ENCODE peak calls at places on chromosomes 13 and 19, in seven cellular contexts. U, Q, T, Z, P, W and I are unnamed samples.

GRCh38 chr13:52599853-52600603 is 42.2 kb upstream of the HNRNPA1L2 start:
- DNase-seq in U (peak; percentile 13), Q (peak; percentile 41), T (peak; percentile 67), Z (no peak), P (peak; percentile 75), W (peak; percentile 44), I (no peak)

GRCh38 chr19:17908244-17908643 is 24.6 kb upstream of the CCDC124 start:
- DNase-seq in U (no peak), Q (no peak), T (no peak), Z (no peak), P (no peak), W (peak; percentile 93), I (no peak)

GRCh38 chr13:19601749-19602725 is 31.4 kb upstream of the MPHOSPH8 start:
- DNase-seq in U (peak; percentile 27), Q (peak; percentile 71), T (peak; percentile 64), Z (peak; percentile 37), P (peak; percentile 80), W (peak; percentile 58), I (peak; percentile 40)

GRCh38 chr13:49869514-49869913 is 66.6 kb downstream of the SPRYD7 start:
- DNase-seq in U (peak; percentile 36), Q (peak; percentile 61), T (peak; percentile 67), Z (peak; percentile 41), P (peak; percentile 55), W (peak; percentile 64), I (no peak)

GRCh38 chr19:42303876-42304275 is 1.5 kb upstream of the PAFAH1B3 start:
- DNase-seq in U (no peak), Q (no peak), T (no peak), Z (no peak), P (no peak), W (no peak), I (no peak)

GRCh38 chr13:42369071-42369795 is 97.3 kb downstream of the AKAP11 start:
- DNase-seq in U (no peak), Q (no peak), T (no peak), Z (no peak), P (no peak), W (no peak), I (no peak)

GRCh38 chr19:44722131-44723121 is 23.5 kb downstream of the CEACAM16 start:
- DNase-seq in U (no peak), Q (no peak), T (no peak), Z (no peak), P (no peak), W (peak; percentile 61), I (no peak)

GRCh38 chr19:39401549-39402416 is 4.9 kb upstream of the ZFP36 start:
- DNase-seq in U (peak; percentile 89), Q (peak; percentile 70), T (no peak), Z (peak; percentile 94), P (no peak), W (peak; percentile 85), I (no peak)

GRCh38 chr19:41991025-41991424 is 3.0 kb downstream of the ATP1A3 start:
- DNase-seq in U (no peak), Q (no peak), T (no peak), Z (no peak), P (no peak), W (no peak), I (no peak)

GRCh38 chr13:33634526-33635111 is 183.3 kb upstream of the RFC3 start:
- DNase-seq in U (no peak), Q (no peak), T (no peak), Z (no peak), P (no peak), W (no peak), I (no peak)

GRCh38 chr13:40139896-40140520 is 484.5 kb downstream of the COG6 start:
- DNase-seq in U (no peak), Q (no peak), T (no peak), Z (no peak), P (no peak), W (no peak), I (no peak)

GRCh38 chr13:65597839-65598818 is 1632.0 kb downstream of the PCDH9 start:
- DNase-seq in U (peak; percentile 63), Q (peak; percentile 47), T (no peak), Z (peak; percentile 79), P (no peak), W (peak; percentile 39), I (no peak)

GRCh38 chr13:30995331-30995730 is 62.9 kb downstream of the TEX26 start:
- DNase-seq in U (no peak), Q (no peak), T (no peak), Z (no peak), P (no peak), W (no peak), I (no peak)

GRCh38 chr13:98155475-98156111 is 12.7 kb downstream of the FARP1 start:
- DNase-seq in U (peak; percentile 91), Q (no peak), T (no peak), Z (peak; percentile 76), P (no peak), W (no peak), I (no peak)

GRCh38 chr19:29785955-29786589 is 25.7 kb upstream of the CCNE1 start:
- DNase-seq in U (no peak), Q (peak; percentile 25), T (peak; percentile 68), Z (no peak), P (peak; percentile 77), W (peak; percentile 78), I (no peak)

GRCh38 chr19:28917661-28918060 is 295.3 kb downstream of the UQCRFS1 start:
- DNase-seq in U (no peak), Q (no peak), T (no peak), Z (no peak), P (no peak), W (no peak), I (no peak)

GRCh38 chr13:30871713-30872029 is 34.4 kb upstream of the MEDAG start:
- DNase-seq in U (no peak), Q (no peak), T (no peak), Z (no peak), P (no peak), W (no peak), I (no peak)

DNA sequence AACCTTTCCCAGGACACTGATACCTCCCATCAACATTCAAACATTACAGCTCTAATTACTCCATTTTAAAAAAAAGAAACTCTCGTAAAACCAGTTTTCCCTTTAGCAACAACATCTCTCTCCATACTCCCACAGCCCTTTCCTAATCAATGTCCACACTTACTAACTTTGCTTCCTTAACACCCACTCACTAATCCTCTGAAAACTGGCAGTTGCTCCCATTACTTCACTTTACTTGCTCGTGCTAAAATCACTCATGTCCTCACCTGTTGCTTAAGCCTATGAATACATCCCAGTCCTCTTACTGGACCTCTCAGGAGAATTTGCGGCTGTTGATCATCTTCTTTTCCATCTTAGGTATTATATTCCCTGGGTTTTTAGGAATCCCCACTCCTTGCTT is 44.8 kb downstream of the RBM26 start:
- DNase-seq in U (no peak), Q (no peak), T (no peak), Z (no peak), P (no peak), W (peak; percentile 9), I (no peak)
- H4K8ac ChIP-seq in U (no peak overlapping the region), Q (no peak overlapping the region), T (no peak overlapping the region), Z (no peak overlapping the region), P (no peak overlapping the region), W (no peak overlapping the region), I (no peak overlapping the region)

GRCh38 chr19:2050991-2051770 is at the start of gene MKNK2:
- DNase-seq in U (peak; percentile 79), Q (peak; percentile 85), T (peak; percentile 88), Z (peak; percentile 79), P (peak; percentile 99), W (peak; percentile 97), I (peak; percentile 96)
- H4K8ac ChIP-seq in U (peak within 1 kb of the TSS; percentile 97), Q (peak within 1 kb of the TSS; percentile 41), T (no peak within 1 kb of the TSS), Z (peak within 1 kb of the TSS; percentile 97), P (peak within 1 kb of the TSS; percentile 86), W (peak within 1 kb of the TSS; percentile 99), I (peak within 1 kb of the TSS; percentile 86)

GRCh38 chr19:6088677-6089063 is 21.6 kb downstream of the RFX2 start:
- DNase-seq in U (peak; percentile 49), Q (no peak), T (no peak), Z (peak; percentile 28), P (no peak), W (peak; percentile 39), I (no peak)
- H4K8ac ChIP-seq in U (no peak overlapping the region), Q (no peak overlapping the region), T (no peak overlapping the region), Z (no peak overlapping the region), P (no peak overlapping the region), W (no peak overlapping the region), I (no peak overlapping the region)

DNA sequence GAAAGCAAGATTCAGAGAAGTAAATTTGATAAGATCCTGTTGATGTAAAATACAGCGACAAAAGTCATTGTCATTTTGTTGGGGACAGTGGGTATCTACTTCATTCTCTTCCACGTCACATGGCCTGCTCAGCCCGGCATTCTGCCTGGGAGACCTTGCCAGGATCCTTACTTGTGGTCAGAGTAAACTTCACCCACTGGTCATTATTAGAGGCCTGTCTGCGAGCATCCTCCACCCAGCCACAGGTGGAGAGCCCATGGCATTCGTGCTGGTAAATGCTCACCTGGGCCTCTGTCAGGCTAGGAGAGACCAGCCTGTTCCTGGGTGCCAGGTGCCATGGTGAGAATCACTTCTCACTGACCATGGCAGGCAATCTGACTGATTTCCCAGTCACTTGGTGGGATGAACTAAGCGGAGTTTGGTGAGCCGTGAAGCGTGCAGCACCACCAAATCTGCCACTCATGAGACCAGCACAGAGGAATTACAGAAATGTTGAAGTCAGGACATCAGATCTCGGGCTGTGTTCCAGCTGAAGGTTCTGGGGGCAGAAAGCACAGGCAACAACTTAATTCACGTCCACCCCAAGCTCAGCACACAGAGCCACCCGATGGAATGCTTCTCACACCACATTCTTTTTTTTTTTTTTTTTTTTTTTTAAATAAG is 107.0 kb downstream of the SIPA1L3 start:
- DNase-seq in U (no peak), Q (no peak), T (no peak), Z (no peak), P (no peak), W (peak; percentile 49), I (no peak)
- H4K8ac ChIP-seq in U (no peak overlapping the region), Q (no peak overlapping the region), T (no peak overlapping the region), Z (no peak overlapping the region), P (peak overlapping the region; percentile 8), W (no peak overlapping the region), I (no peak overlapping the region)

GRCh38 chr13:102190930-102191329 is 210.9 kb downstream of the FGF14 start:
- DNase-seq in U (no peak), Q (no peak), T (no peak), Z (no peak), P (no peak), W (no peak), I (no peak)
- H4K8ac ChIP-seq in U (no peak overlapping the region), Q (no peak overlapping the region), T (no peak overlapping the region), Z (no peak overlapping the region), P (no peak overlapping the region), W (no peak overlapping the region), I (no peak overlapping the region)

GRCh38 chr13:95403349-95404140 is 102.3 kb upstream of the ABCC4 start:
- DNase-seq in U (no peak), Q (peak; percentile 83), T (peak; percentile 88), Z (peak; percentile 30), P (peak; percentile 83), W (no peak), I (peak; percentile 70)

DNA sequence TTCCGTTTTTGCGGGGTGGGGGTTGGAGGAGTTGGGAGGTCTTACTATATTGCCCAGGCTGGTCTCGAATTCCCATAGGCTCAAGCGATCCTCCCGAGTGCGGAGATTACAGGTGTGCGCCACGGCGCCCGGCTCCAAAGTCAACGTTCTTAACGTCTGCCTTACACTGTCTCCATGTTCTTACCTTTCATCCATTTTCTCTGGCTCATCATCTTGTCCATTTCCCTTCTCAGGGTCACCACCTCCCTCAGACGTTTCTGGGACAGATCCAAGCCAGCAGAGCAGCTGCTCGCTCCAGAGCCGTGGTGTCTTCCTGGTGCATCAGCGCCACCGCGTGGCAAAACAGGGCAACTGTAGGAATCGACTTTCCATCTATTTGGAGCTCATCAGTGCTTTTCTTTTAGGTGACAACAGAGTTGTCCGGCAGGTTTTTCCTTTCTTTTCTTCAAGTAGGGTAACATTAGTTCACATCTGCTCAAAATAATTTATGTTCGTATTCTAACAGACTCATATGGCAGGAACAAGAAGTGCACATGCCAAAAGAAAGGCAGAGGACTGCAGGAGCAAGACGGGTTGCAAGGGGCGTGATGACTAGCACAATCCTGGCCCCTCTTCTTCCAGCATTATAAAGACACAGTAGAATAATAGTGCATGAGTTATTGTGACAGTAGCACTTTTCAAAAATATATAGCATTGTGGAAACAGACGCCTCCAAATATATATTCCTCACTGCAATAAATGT is 103.1 kb upstream of the ABCC4 start:
- DNase-seq in U (peak; percentile 73), Q (peak; percentile 91), T (peak; percentile 90), Z (peak; percentile 85), P (peak; percentile 92), W (peak; percentile 94), I (peak; percentile 89)
- H4K8ac ChIP-seq in U (peak overlapping the region; percentile 47), Q (no peak overlapping the region), T (no peak overlapping the region), Z (peak overlapping the region; percentile 91), P (no peak overlapping the region), W (no peak overlapping the region), I (no peak overlapping the region)